ENCODE peak calls at places on chromosomes 5 and 9, in five cellular contexts. I, K, W, S and N are unnamed samples.

GRCh38 chr9:127131871-127132270 is 9.4 kb upstream of the ANGPTL2 start:
- DNase-seq in I (peak; percentile 66), K (peak; percentile 28), W (no peak), S (no peak), N (no peak)

GRCh38 chr9:98228392-98229089 is 26.9 kb downstream of the TBC1D2 start:
- DNase-seq in I (no peak), K (no peak), W (no peak), S (no peak), N (no peak)

GRCh38 chr5:1529498-1529897 is 5.7 kb upstream of the LPCAT1 start:
- DNase-seq in I (no peak), K (no peak), W (no peak), S (no peak), N (no peak)

GRCh38 chr5:68554566-68555279 is 339.2 kb downstream of the PIK3R1 start:
- DNase-seq in I (peak; percentile 92), K (no peak), W (no peak), S (no peak), N (no peak)

GRCh38 chr9:79639354-79639753 is 67.6 kb downstream of the TLE4 start:
- DNase-seq in I (no peak), K (peak; percentile 60), W (no peak), S (no peak), N (no peak)

GRCh38 chr9:120768870-120769269 is 24.3 kb downstream of the FBXW2 start:
- DNase-seq in I (no peak), K (peak; percentile 11), W (no peak), S (no peak), N (no peak)

GRCh38 chr9:131650254-131650653 is 89.6 kb downstream of the RAPGEF1 start:
- DNase-seq in I (no peak), K (peak; percentile 57), W (no peak), S (peak; percentile 88), N (no peak)

GRCh38 chr9:89284076-89284475 is 26.9 kb upstream of the CKS2 start:
- DNase-seq in I (no peak), K (no peak), W (no peak), S (no peak), N (no peak)

GRCh38 chr9:112061152-112061740 is 113.9 kb downstream of the SUSD1 start:
- DNase-seq in I (peak; percentile 97), K (peak; percentile 97), W (no peak), S (peak; percentile 80), N (peak; percentile 67)

GRCh38 chr5:172778223-172778814 is 7.3 kb upstream of the DUSP1 start:
- DNase-seq in I (peak; percentile 76), K (peak; percentile 97), W (no peak), S (no peak), N (peak; percentile 35)
- H3K4me1 ChIP-seq in I (no peaks in the 10 kb centered on the region), K (peaks cover 40% of the 10 kb centered on the region), W (peaks cover 31% of the 10 kb centered on the region), S (peaks cover 49% of the 10 kb centered on the region), N (peaks cover 52% of the 10 kb centered on the region)

DNA sequence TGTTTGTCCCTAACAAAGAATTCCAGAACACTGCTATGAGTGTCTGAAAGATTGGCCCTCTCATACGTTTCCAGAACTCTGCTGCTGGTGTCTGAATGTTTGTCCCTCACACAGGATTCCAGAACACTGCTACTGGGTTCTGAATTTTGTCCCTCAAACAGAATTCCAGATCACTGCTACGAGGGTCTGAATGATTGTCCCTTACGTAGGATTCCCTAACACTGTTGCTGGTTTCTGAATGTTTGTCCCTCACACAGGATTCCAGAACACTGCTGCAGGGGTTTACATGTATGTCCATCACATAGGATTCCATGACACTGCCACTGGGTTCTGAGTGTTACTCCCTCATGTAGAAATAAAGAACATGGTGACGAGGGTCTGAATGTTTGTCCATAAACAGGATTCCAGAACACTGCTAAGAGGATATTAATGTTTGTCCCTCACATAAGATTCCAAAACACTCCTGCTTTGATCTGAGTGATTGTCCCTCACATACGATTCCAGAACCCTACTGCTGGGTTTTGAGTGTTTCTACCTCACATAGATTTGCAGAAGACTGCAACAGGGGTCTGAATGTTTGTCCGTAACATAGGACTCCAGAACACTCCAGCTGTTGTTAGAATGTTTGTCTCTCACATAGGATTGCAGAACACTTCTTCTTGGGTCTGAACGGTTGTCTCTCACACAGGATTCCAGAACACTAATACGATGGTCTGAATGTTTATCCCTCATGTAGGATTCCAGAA is 214.4 kb downstream of the FOXD4L6 start:
- DNase-seq in I (no peak), K (no peak), W (no peak), S (no peak), N (no peak)
- H3K9me3 ChIP-seq in I (peaks cover 28% of the 10 kb centered on the region), K (peaks cover 3% of the 10 kb centered on the region), W (no peaks in the 10 kb centered on the region), S (peaks cover 32% of the 10 kb centered on the region), N (peaks cover 85% of the 10 kb centered on the region)

GRCh38 chr9:2086971-2087370 is 71.8 kb downstream of the SMARCA2 start:
- DNase-seq in I (no peak), K (no peak), W (no peak), S (no peak), N (no peak)

GRCh38 chr9:2083552-2083951 is 68.4 kb downstream of the SMARCA2 start:
- DNase-seq in I (no peak), K (no peak), W (no peak), S (no peak), N (no peak)

GRCh38 chr9:2082802-2083201 is 67.7 kb downstream of the SMARCA2 start:
- DNase-seq in I (no peak), K (no peak), W (no peak), S (no peak), N (no peak)

GRCh38 chr9:2085719-2086515 is 70.8 kb downstream of the SMARCA2 start:
- DNase-seq in I (peak; percentile 80), K (no peak), W (no peak), S (no peak), N (no peak)

GRCh38 chr9:2087500-2088313 is 72.6 kb downstream of the SMARCA2 start:
- DNase-seq in I (peak; percentile 66), K (peak; percentile 50), W (no peak), S (no peak), N (no peak)
- H3K27ac ChIP-seq in I (no peak overlapping the region), K (no peak overlapping the region), W (no peak overlapping the region), S (no peak overlapping the region), N (no peak overlapping the region)

GRCh38 chr5:170303564-170303963 is 6.0 kb upstream of the LCP2 start:
- DNase-seq in I (no peak), K (no peak), W (no peak), S (no peak), N (no peak)

GRCh38 chr5:170307575-170308465 is 10.2 kb upstream of the LCP2 start:
- DNase-seq in I (peak; percentile 97), K (peak; percentile 92), W (no peak), S (peak; percentile 95), N (peak; percentile 77)

GRCh38 chr5:170305016-170305645 is 7.6 kb upstream of the LCP2 start:
- DNase-seq in I (no peak), K (no peak), W (no peak), S (no peak), N (no peak)

GRCh38 chr5:170306381-170306790 is 8.8 kb upstream of the LCP2 start:
- DNase-seq in I (peak; percentile 85), K (peak; percentile 4), W (no peak), S (peak; percentile 91), N (no peak)

DNA sequence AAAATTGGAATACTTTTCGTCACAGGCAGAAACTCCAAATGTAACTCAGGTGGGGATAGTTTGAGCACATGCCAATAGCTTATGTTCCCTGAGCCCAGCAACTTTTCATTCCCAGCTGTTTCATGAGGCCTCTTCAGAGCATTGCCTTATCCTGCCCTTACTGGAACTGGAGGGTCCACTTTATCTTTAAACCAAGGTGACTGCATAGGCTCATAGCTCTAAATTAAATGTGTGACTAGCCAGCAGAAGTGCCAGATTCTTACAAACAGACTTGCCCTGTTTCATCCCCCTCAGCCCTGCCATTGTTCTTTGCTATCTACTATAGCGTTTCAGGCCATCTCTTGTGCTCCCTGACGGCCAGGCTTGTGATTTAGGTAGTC is 8.1 kb upstream of the LCP2 start:
- DNase-seq in I (no peak), K (no peak), W (no peak), S (no peak), N (no peak)
- H3K4me1 ChIP-seq in I (peaks cover 38% of the 10 kb centered on the region), K (no peaks in the 10 kb centered on the region), W (peaks cover 13% of the 10 kb centered on the region), S (peaks cover 46% of the 10 kb centered on the region), N (peaks cover 24% of the 10 kb centered on the region)

GRCh38 chr5:141388661-141389060 is 1.2 kb downstream of the PCDHGB4 start:
- DNase-seq in I (no peak), K (no peak), W (no peak), S (no peak), N (no peak)
- H3K9me3 ChIP-seq in I (peaks cover 7% of the 10 kb centered on the region), K (peaks cover 43% of the 10 kb centered on the region), W (no peaks in the 10 kb centered on the region), S (peaks cover 10% of the 10 kb centered on the region), N (peaks cover 40% of the 10 kb centered on the region)